ENCODE peak calls at places on chromosomes 1 and 21, in five cellular contexts. R, N, H, G and U are unnamed samples.

GRCh38 chr1:210232524-210233215 is at the start of gene SERTAD4:
- DNase-seq in R (peak), N (peak), H (peak), G (peak), U (peak)

GRCh38 chr1:204670152-204670927 is 15.2 kb downstream of the LRRN2 start:
- DNase-seq in R (no peak), N (no peak), H (no peak), G (no peak), U (no peak)

GRCh38 chr1:213104604-213105003 is 53.6 kb downstream of the RPS6KC1 start:
- DNase-seq in R (no peak), N (no peak), H (no peak), G (no peak), U (no peak)

GRCh38 chr1:231065510-231066241 is 25.6 kb upstream of the FAM89A start:
- DNase-seq in R (no peak), N (no peak), H (no peak), G (no peak), U (no peak)

GRCh38 chr21:46005481-46005881 is 23.9 kb downstream of the COL6A1 start:
- DNase-seq in R (no peak), N (no peak), H (no peak), G (no peak), U (no peak)

GRCh38 chr1:172373864-172374263 is 46.6 kb upstream of the C1orf105 start:
- DNase-seq in R (no peak), N (no peak), H (no peak), G (no peak), U (no peak)

GRCh38 chr21:42527489-42528158 is 14.0 kb downstream of the SLC37A1 start:
- DNase-seq in R (no peak), N (no peak), H (no peak), G (no peak), U (no peak)

GRCh38 chr21:46060596-46061061 is 37.3 kb upstream of the COL6A2 start:
- DNase-seq in R (peak), N (peak), H (no peak), G (no peak), U (no peak)

GRCh38 chr1:156477526-156478249 is 22.9 kb downstream of the MEF2D start:
- DNase-seq in R (no peak), N (peak), H (no peak), G (no peak), U (peak)

DNA sequence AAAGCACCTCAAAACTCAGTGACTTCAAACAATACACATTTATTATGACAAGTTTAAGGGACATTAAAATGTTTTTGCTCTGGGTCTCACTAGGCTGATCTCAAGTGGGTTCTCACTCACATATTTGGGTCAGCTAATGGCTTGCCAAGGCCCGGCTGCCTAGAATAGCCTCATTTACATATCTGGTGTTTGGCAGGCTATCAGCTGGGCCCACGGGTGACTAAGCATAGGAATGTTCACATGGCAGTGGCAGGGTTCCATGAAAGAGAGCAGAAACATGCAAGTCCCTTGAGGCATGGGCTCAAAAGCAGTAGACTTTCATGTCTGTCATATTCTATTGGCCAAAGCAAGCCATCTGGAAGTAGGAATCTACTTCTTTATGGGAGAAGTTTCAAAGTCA is 492.6 kb downstream of the KCNT2 start:
- DNase-seq in R (peak), N (peak), H (no peak), G (peak), U (no peak)
- H3K27ac ChIP-seq in R (no peak), N (peak), H (peak), G (no peak), U (no peak)

DNA sequence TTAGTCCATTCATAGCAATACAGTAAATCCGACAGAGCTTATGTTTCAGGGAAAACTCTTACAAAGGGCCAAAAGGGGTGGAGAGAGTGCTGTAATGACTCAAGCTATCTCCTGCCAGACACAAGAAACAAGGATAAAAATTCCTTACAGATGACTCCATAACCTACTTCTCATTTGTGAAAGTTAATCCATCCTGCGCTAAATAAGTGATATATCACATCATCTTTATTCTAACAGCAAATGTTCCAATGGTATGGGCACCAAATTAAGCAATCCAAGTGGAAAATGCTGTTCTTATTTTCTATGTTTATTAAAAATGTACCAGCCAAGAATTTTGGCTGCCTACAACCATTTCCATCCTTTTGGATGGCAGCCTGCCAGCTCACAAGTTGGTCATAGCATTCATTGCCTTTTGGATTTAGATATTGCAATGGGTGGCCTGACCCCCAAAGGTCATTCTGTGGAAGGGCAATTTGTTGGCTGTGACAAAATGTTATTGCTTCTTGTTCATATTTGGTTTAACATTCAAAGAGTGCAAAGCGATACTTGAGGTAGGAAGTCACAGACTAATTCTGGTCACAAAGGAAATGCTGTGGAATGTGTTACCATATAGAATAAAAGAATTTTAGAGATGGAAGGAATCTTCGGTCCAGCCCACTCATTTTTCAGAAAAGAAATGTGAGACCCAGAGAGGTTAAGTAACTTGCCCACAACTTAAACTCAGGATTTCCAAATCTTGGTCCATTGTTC is 2.8 kb upstream of the ENAH start:
- DNase-seq in R (no peak), N (no peak), H (peak), G (peak), U (peak)
- H3K27ac ChIP-seq in R (no peak), N (peak), H (peak), G (peak), U (no peak)

GRCh38 chr1:61053712-61054608 is 28.4 kb upstream of the NFIA start:
- DNase-seq in R (peak), N (peak), H (no peak), G (peak), U (peak)

GRCh38 chr1:61056674-61057439 is 25.5 kb upstream of the NFIA start:
- DNase-seq in R (peak), N (peak), H (peak), G (peak), U (peak)

GRCh38 chr1:61053281-61053711 is 29.1 kb upstream of the NFIA start:
- DNase-seq in R (no peak), N (no peak), H (no peak), G (no peak), U (no peak)

GRCh38 chr1:61054636-61055035 is 27.7 kb upstream of the NFIA start:
- DNase-seq in R (no peak), N (no peak), H (no peak), G (no peak), U (no peak)

DNA sequence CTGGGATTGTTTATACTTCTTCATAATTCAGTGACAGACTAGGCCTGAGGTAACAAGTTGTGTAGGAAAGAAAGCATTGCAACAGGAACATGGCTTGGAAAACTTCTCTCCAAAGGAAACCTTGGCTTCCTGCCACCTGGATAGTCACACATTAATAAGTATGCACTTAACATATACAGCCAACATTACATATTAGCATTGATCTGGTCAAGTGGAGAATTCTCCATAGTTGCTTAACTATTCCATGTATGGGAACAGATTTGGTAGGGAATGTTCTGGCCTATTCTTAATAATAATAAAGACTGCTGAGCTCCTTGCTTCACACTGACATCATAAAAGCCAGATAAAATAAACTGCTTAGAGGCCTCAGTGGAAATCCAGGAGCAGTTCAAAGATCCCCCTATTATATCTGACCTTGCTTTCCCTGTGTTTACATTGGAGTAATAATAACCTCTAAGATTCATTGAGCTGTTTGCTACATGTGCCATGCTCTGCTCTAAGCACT is 27.2 kb upstream of the NFIA start:
- DNase-seq in R (no peak), N (no peak), H (no peak), G (no peak), U (no peak)
- H3K27ac ChIP-seq in R (no peak), N (peak), H (peak), G (no peak), U (peak)

DNA sequence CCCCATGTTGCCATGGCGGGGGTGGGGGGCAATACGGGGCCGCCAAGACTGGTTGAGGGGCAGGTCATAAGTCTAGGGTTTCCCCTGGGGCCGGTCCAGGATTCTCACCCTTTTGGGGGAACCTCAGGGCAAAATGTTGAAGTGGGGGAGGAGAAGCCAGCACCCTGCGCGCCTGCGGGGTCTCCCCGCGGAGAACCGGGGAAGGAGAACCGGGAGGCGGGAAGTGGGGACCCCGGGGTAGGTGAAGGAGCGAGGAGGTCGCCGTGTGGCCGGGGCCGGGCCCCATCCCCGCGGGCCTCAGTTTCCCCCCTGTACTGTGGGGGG is 334 bp upstream of the ARHGEF10L start:
- DNase-seq in R (peak), N (no peak), H (no peak), G (no peak), U (no peak)
- H3K27ac ChIP-seq in R (peak), N (peak), H (peak), G (peak), U (peak)

GRCh38 chr1:9121891-9122409 is 7.0 kb downstream of the GPR157 start:
- DNase-seq in R (peak), N (no peak), H (no peak), G (no peak), U (no peak)
- H3K27ac ChIP-seq in R (no peak), N (peak), H (peak), G (peak), U (no peak)

GRCh38 chr21:34072145-34073031 is 990 bp upstream of the MRPS6 start:
- DNase-seq in R (no peak), N (peak), H (peak), G (no peak), U (peak)
- H3K27ac ChIP-seq in R (peak), N (peak), H (peak), G (peak), U (peak)

DNA sequence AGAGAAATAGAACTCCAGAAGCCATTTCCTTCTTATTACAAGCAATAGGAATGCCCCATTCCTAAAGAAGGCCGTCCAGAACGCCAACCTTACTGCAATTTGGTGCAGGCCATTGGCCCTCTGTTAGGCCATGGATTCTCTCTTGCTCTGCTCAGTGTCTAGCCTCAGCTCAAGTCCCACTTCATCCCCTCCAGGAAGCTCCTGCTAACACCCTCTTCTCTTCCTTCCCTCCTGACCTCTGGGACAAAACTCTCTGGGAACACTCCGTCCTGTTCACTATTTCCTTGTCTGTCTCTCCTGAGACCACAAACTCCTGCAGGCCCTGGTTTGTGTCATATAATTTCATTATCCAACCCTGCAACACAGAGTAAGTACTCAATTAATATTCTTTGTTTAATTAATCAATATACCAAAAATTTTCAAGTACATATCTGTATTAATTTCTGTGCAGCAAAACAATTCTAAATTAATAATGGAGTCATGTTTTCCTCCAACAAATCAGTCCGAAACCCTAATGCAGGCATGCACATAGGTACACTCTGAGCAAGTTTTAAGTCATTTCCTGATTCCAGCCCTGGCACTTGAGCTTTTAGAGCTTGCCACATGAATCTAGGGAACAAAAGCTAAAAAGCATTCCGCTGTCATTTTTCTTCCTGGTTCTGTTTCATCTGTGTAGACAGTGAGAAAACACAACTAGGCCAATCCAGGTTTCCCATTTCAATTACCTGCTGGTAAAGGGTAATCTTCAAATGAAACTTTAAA is 245.3 kb downstream of the SETD4 start:
- DNase-seq in R (no peak), N (no peak), H (no peak), G (no peak), U (no peak)
- H3K27ac ChIP-seq in R (no peak), N (no peak), H (no peak), G (no peak), U (no peak)

DNA sequence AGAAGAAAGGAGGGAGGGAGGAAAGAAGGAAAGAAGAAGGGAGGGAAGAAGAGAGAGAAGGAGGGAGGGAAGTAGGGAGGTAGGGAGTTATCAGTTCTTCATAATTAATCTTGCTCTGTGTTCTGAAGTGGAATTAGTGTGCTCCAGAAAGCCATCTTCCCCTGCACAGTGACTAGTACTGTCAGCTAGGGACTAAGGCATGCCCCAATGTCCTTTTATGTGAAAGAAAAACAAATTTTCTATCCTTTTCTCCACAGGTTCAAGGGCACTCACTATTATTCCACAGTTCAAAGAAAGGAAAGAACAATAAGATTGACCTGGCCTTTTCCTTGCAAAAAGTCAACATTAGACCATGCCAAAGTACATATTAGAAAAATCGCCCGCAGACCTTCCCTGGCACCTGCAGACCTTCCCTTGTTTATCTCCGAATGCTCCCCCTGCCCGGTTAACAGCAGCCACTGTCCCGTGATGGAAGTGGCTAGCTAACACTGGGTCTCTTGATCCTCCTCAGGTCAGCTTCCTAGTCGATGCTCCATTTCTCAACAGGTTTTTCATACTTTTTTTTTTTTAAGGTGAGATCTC is 107.2 kb upstream of the EDEM3 start:
- DNase-seq in R (no peak), N (no peak), H (no peak), G (no peak), U (no peak)
- H3K27ac ChIP-seq in R (no peak), N (no peak), H (peak), G (no peak), U (no peak)

GRCh38 chr1:3187415-3188149 is 118.6 kb downstream of the PRDM16 start:
- DNase-seq in R (no peak), N (no peak), H (no peak), G (no peak), U (no peak)

GRCh38 chr1:3184666-3185065 is 115.7 kb downstream of the PRDM16 start:
- DNase-seq in R (no peak), N (no peak), H (no peak), G (no peak), U (no peak)

GRCh38 chr1:3188150-3188971 is 119.4 kb downstream of the PRDM16 start:
- DNase-seq in R (no peak), N (no peak), H (peak), G (no peak), U (no peak)

GRCh38 chr1:3185896-3186525 is 117.0 kb downstream of the PRDM16 start:
- DNase-seq in R (no peak), N (no peak), H (no peak), G (no peak), U (no peak)

DNA sequence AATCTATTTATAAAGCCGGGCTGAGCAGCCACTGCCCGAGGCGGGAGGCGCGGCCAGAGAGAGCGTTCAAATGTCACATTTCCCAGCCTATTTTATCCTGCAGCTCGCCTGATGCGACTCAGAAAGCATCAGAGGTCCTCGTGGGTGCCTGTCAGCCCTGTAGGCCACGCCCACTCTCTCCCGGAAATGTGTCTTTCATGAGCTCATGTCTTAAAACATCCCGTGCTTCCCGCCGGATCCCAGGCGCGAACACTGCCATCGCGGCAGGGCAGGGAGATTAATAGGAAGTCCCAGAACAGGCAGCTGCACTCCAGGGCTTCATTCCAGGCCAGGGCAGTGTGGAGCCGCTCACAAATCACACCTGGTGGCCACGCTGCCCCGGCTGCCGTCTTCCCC is 117.5 kb downstream of the PRDM16 start:
- DNase-seq in R (peak), N (no peak), H (peak), G (no peak), U (no peak)
- H3K27ac ChIP-seq in R (peak), N (peak), H (peak), G (peak), U (no peak)